ENCODE peak calls at places on chromosomes 13 and 19, in ten cellular contexts. V is thoracic aorta; K is T-cell; P is caudate nucleus; J is NCI-H1436; M is NCI-H524; X is stimulated activated CD8-positive, alpha-beta memory T cell treated with anti-CD3 and anti-CD28 coated beads, Interleukin-15, amount 100 ng/mL, for 24 hours; O is SW480; N is cardiac muscle cell; A is EH. U is an unnamed sample.

GRCh38 chr19:3409346-3410064 is 43.1 kb downstream of the NFIC start:
- DNase-seq in X (no peak), M (no peak), J (no peak), A (no peak), P (no peak), K (no peak), V (no peak), N (peak), O (no peak), U (no peak)

GRCh38 chr13:99981115-99982020 is at the start of gene ZIC2:
- DNase-seq in M (no peak), X (no peak), K (no peak), O (peak), J (no peak), V (no peak), N (peak), A (peak), P (no peak), U (peak)

GRCh38 chr13:44783987-44784734 is 205.1 kb downstream of the NUFIP1 start:
- DNase-seq in K (no peak), A (no peak), N (no peak), M (no peak), V (no peak), O (no peak), X (no peak), P (no peak), J (no peak), U (no peak)

GRCh38 chr13:87666826-87667225 is 4.3 kb upstream of the SLITRK5 start:
- DNase-seq in J (no peak), K (no peak), V (no peak), M (peak), X (no peak), O (no peak), A (no peak), N (no peak), P (no peak), U (no peak)

GRCh38 chr19:38805180-38805579 is 7.6 kb downstream of the LGALS4 start:
- DNase-seq in K (no peak), A (peak), P (no peak), V (no peak), X (no peak), O (no peak), J (no peak), M (no peak), N (no peak), U (no peak)

GRCh38 chr13:50358221-50358620 is 343.0 kb downstream of the KCNRG start:
- DNase-seq in P (no peak), A (no peak), K (no peak), N (no peak), X (no peak), O (no peak), J (no peak), V (no peak), M (no peak), U (no peak)

GRCh38 chr13:106520205-106521004 is 15.1 kb downstream of the EFNB2 start:
- DNase-seq in V (no peak), P (no peak), M (no peak), N (peak), O (no peak), J (no peak), A (peak), X (no peak), K (no peak), U (no peak)

GRCh38 chr19:45640849-45641273 is 1.7 kb upstream of the EML2 start:
- DNase-seq in M (no peak), J (no peak), O (peak), N (peak), X (no peak), P (no peak), K (no peak), A (no peak), V (no peak), U (no peak)

GRCh38 chr19:47545061-47545948 is 27.6 kb downstream of the ZNF541 start:
- DNase-seq in X (no peak), A (no peak), O (no peak), V (no peak), M (no peak), N (no peak), P (no peak), K (no peak), J (no peak), U (no peak)

GRCh38 chr13:49859568-49859967 is 67.1 kb upstream of the KPNA3 start:
- DNase-seq in V (no peak), J (no peak), A (peak), O (no peak), M (no peak), K (no peak), X (no peak), N (no peak), P (no peak), U (no peak)

GRCh38 chr19:31118926-31119325 is 230.3 kb downstream of the TSHZ3 start:
- DNase-seq in A (no peak), M (no peak), N (peak), X (no peak), V (no peak), J (no peak), O (no peak), K (no peak), P (no peak), U (no peak)

GRCh38 chr19:13995017-13995728 is 10.9 kb downstream of the RFX1 start:
- DNase-seq in J (no peak), O (no peak), K (no peak), M (no peak), A (peak), P (no peak), N (no peak), X (no peak), V (no peak), U (no peak)

GRCh38 chr13:98482476-98483444 is 94.1 kb downstream of the STK24 start:
- DNase-seq in J (no peak), A (peak), P (no peak), X (no peak), O (no peak), M (no peak), N (peak), V (no peak), K (no peak), U (peak)

GRCh38 chr19:1206733-1207301 is 1.2 kb downstream of the STK11 start:
- DNase-seq in P (no peak), A (no peak), N (peak), O (no peak), K (no peak), J (no peak), M (no peak), V (no peak), X (no peak), U (no peak)

GRCh38 chr19:13014101-13014920 is 19.0 kb downstream of the NFIX start:
- DNase-seq in V (no peak), J (no peak), N (no peak), P (peak), X (no peak), M (no peak), K (no peak), A (no peak), O (no peak), U (no peak)

GRCh38 chr13:108227651-108228272 is 9.6 kb downstream of the ABHD13 start:
- DNase-seq in A (peak), O (peak), N (peak), J (no peak), X (no peak), V (no peak), K (no peak), M (no peak), P (no peak), U (peak)

GRCh38 chr19:29587518-29587986 is 18.5 kb upstream of the POP4 start:
- DNase-seq in P (no peak), J (no peak), O (peak), K (peak), V (no peak), X (no peak), N (no peak), M (no peak), A (peak), U (no peak)

GRCh38 chr13:49652691-49653305 is 24.5 kb downstream of the ARL11 start:
- DNase-seq in J (no peak), P (no peak), A (peak), X (no peak), O (peak), V (no peak), N (peak), M (peak), K (no peak), U (peak)

GRCh38 chr19:46616631-46617322 is 8.1 kb downstream of the PTGIR start:
- DNase-seq in M (peak), X (no peak), V (no peak), P (no peak), A (peak), K (no peak), N (peak), O (peak), J (peak), U (peak)

GRCh38 chr13:102873653-102874052 is 27.8 kb downstream of the ERCC5 start:
- DNase-seq in V (no peak), K (no peak), J (no peak), O (no peak), A (no peak), M (no peak), N (no peak), P (no peak), X (no peak), U (peak)

GRCh38 chr19:33860691-33861090 is 64.0 kb downstream of the KCTD15 start:
- DNase-seq in K (no peak), O (no peak), M (no peak), V (no peak), N (no peak), X (no peak), A (no peak), J (no peak), P (no peak), U (no peak)

GRCh38 chr13:80979035-80979641 is 638.2 kb upstream of the SPRY2 start:
- DNase-seq in X (no peak), M (peak), N (peak), J (peak), O (peak), P (peak), A (peak), V (no peak), K (no peak), U (peak)

GRCh38 chr13:62320129-62320724 is 904.6 kb upstream of the PCDH20 start:
- DNase-seq in J (peak), P (no peak), O (peak), N (peak), V (no peak), M (no peak), X (no peak), K (no peak), A (no peak), U (peak)

GRCh38 chr13:91135949-91136348 is 211.5 kb upstream of the MIR17HG start:
- DNase-seq in M (no peak), A (no peak), J (no peak), O (no peak), V (no peak), P (no peak), K (no peak), N (no peak), X (no peak), U (no peak)

GRCh38 chr19:47215581-47215980 is 15.4 kb downstream of the BBC3 start:
- DNase-seq in X (no peak), P (no peak), A (no peak), K (no peak), N (no peak), M (no peak), J (no peak), O (peak), V (no peak), U (peak)

GRCh38 chr13:87677334-87678234 is 6.4 kb downstream of the SLITRK5 start:
- DNase-seq in O (peak), N (peak), P (no peak), V (no peak), K (no peak), M (no peak), J (no peak), X (no peak), A (no peak), U (no peak)

GRCh38 chr13:75864718-75865117 is 228.6 kb downstream of the LMO7 start:
- DNase-seq in J (no peak), M (no peak), O (no peak), P (no peak), A (peak), X (no peak), N (no peak), K (no peak), V (no peak), U (no peak)

GRCh38 chr19:41646589-41647204 is 19.8 kb upstream of the CEACAM4 start:
- DNase-seq in J (no peak), N (no peak), A (no peak), M (no peak), V (no peak), K (no peak), P (no peak), X (peak), O (no peak), U (no peak)

GRCh38 chr13:29886446-29886845 is 36.0 kb upstream of the UBL3 start:
- DNase-seq in V (no peak), P (no peak), N (no peak), O (no peak), K (no peak), X (no peak), A (no peak), J (no peak), M (no peak), U (no peak)

GRCh38 chr13:112363867-112364528 is 12.2 kb upstream of the SPACA7 start:
- DNase-seq in V (no peak), P (no peak), N (no peak), M (no peak), J (no peak), A (no peak), O (no peak), X (no peak), K (no peak), U (no peak)

GRCh38 chr19:16400911-16401675 is 70.7 kb downstream of the EPS15L1 start:
- DNase-seq in A (no peak), K (no peak), X (no peak), P (peak), N (no peak), O (no peak), J (no peak), V (peak), M (no peak), U (no peak)

GRCh38 chr13:76848596-76848995 is 37.6 kb downstream of the KCTD12 start:
- DNase-seq in O (no peak), M (peak), N (no peak), X (no peak), V (no peak), J (no peak), A (no peak), K (no peak), P (no peak), U (no peak)

GRCh38 chr19:19418548-19419260 is 13.2 kb downstream of the GATAD2A start:
- DNase-seq in A (no peak), P (no peak), K (no peak), O (no peak), M (no peak), J (no peak), V (no peak), X (no peak), N (no peak), U (no peak)

GRCh38 chr13:34933349-34933748 is 8.7 kb upstream of the NBEA start:
- DNase-seq in J (no peak), M (no peak), K (no peak), A (no peak), N (no peak), X (no peak), P (no peak), O (no peak), V (no peak), U (no peak)

GRCh38 chr19:33231511-33231910 is 5.9 kb upstream of the SLC7A10 start:
- DNase-seq in K (no peak), A (peak), O (no peak), V (no peak), M (no peak), X (no peak), J (no peak), N (no peak), P (no peak), U (no peak)

U was measured in HT-29.